ENCODE peak calls at places on chromosomes 4 and X, in seven cellular contexts. U is GM12878, F is HCT116, I is H1, K is K562, L is SK-N-SH, D is HepG2. Q is an unnamed sample.
A peak's percentile ranks its signal among the peaks of the same experiment; 100 is the strongest.

GRCh38 chrX:103361798-103362197 is 5.5 kb downstream of the TCEAL9 start:
- DNase-seq in U (no peak), F (no peak), I (no peak), K (no peak), L (no peak), D (peak; percentile 65), Q (no peak)

GRCh38 chr4:62601737-62602136 is 1401.6 kb downstream of the ADGRL3 start:
- DNase-seq in U (no peak), F (no peak), I (no peak), K (no peak), L (no peak), D (no peak), Q (no peak)

GRCh38 chr4:7147661-7148310 is 44.6 kb upstream of the SORCS2 start:
- DNase-seq in U (no peak), F (no peak), I (no peak), K (no peak), L (no peak), D (no peak), Q (peak; percentile 68)

GRCh38 chrX:10617964-10618342 is 2.4 kb downstream of the MID1 start:
- DNase-seq in U (no peak), F (no peak), I (no peak), K (no peak), L (peak; percentile 11), D (no peak), Q (peak; percentile 64)

GRCh38 chrX:2588049-2588448 is 87.3 kb upstream of the DHRSX start:
- DNase-seq in U (no peak), F (no peak), I (no peak), K (no peak), L (no peak), D (no peak), Q (no peak)

GRCh38 chr4:5893013-5893580 is at the start of gene CRMP1:
- DNase-seq in U (no peak), F (no peak), I (no peak), K (no peak), L (peak; percentile 97), D (no peak), Q (no peak)

GRCh38 chr4:94843222-94843621 is 85.5 kb downstream of the BMPR1B start:
- DNase-seq in U (no peak), F (no peak), I (no peak), K (no peak), L (no peak), D (no peak), Q (no peak)

GRCh38 chr4:183541081-183542045 is 36.5 kb downstream of the ING2 start:
- DNase-seq in U (no peak), F (no peak), I (peak; percentile 25), K (peak; percentile 23), L (no peak), D (no peak), Q (no peak)

GRCh38 chr4:38815879-38816782 is 11.5 kb upstream of the TLR1 start:
- DNase-seq in U (peak; percentile 56), F (no peak), I (no peak), K (no peak), L (no peak), D (no peak), Q (no peak)

GRCh38 chrX:154719132-154719675 is 31.7 kb downstream of the GAB3 start:
- DNase-seq in U (no peak), F (no peak), I (no peak), K (peak; percentile 69), L (no peak), D (no peak), Q (no peak)

GRCh38 chr4:169485791-169486742 is 126.3 kb downstream of the NEK1 start:
- DNase-seq in U (peak; percentile 68), F (peak; percentile 49), I (no peak), K (peak; percentile 45), L (peak; percentile 43), D (peak; percentile 36), Q (peak; percentile 69)

GRCh38 chr4:8741513-8742226 is 130.0 kb downstream of the HMX1 start:
- DNase-seq in U (no peak), F (no peak), I (no peak), K (no peak), L (peak; percentile 11), D (no peak), Q (no peak)

GRCh38 chr4:8238061-8238511 is 31.5 kb upstream of the HTRA3 start:
- DNase-seq in U (no peak), F (no peak), I (no peak), K (no peak), L (no peak), D (no peak), Q (no peak)

GRCh38 chr4:71229477-71230257 is 109.2 kb upstream of the SLC4A4 start:
- DNase-seq in U (no peak), F (peak; percentile 7), I (peak; percentile 5), K (peak; percentile 37), L (peak; percentile 36), D (peak; percentile 5), Q (peak; percentile 52)

GRCh38 chr4:2843909-2844584 is 403 bp downstream of the ADD1 start:
- DNase-seq in U (no peak), F (no peak), I (no peak), K (peak; percentile 74), L (peak; percentile 79), D (no peak), Q (peak; percentile 18)

GRCh38 chr4:10667651-10668341 is 16.8 kb downstream of the CLNK start:
- DNase-seq in U (no peak), F (no peak), I (no peak), K (no peak), L (no peak), D (no peak), Q (no peak)

GRCh38 chrX:97234471-97235097 is 350.9 kb downstream of the RPA4 start:
- DNase-seq in U (peak; percentile 27), F (no peak), I (no peak), K (no peak), L (no peak), D (no peak), Q (no peak)

GRCh38 chr4:4985844-4986243 is 33.4 kb downstream of the CYTL1 start:
- DNase-seq in U (no peak), F (no peak), I (no peak), K (peak; percentile 21), L (no peak), D (no peak), Q (peak; percentile 68)

GRCh38 chr4:76896731-76897521 is 1.0 kb downstream of the SOWAHB start:
- DNase-seq in U (no peak), F (no peak), I (no peak), K (no peak), L (peak; percentile 76), D (no peak), Q (peak; percentile 61)

GRCh38 chrX:121987163-121987562 is 939.8 kb downstream of the GLUD2 start:
- DNase-seq in U (no peak), F (no peak), I (no peak), K (no peak), L (peak; percentile 1), D (no peak), Q (no peak)

GRCh38 chrX:135295238-135295943 is 13.9 kb upstream of the ETDC start:
- DNase-seq in U (peak; percentile 9), F (no peak), I (peak; percentile 21), K (no peak), L (peak; percentile 59), D (no peak), Q (no peak)

GRCh38 chr4:108360857-108361820 is 192.4 kb upstream of the LEF1 start:
- DNase-seq in U (no peak), F (no peak), I (peak; percentile 15), K (peak; percentile 48), L (no peak), D (no peak), Q (peak; percentile 79)

GRCh38 chrX:11665144-11666040 is at the start of gene ARHGAP6:
- DNase-seq in U (no peak), F (no peak), I (no peak), K (no peak), L (peak; percentile 41), D (no peak), Q (peak; percentile 28)

GRCh38 chrX:107597264-107597663 is 31.0 kb upstream of the PRPS1 start:
- DNase-seq in U (no peak), F (no peak), I (no peak), K (no peak), L (no peak), D (no peak), Q (no peak)

GRCh38 chrX:93977641-93978040 is 303.6 kb downstream of the FAM133A start:
- DNase-seq in U (no peak), F (no peak), I (no peak), K (no peak), L (no peak), D (no peak), Q (no peak)

GRCh38 chrX:118550792-118551191 is 55.2 kb downstream of the DOCK11 start:
- DNase-seq in U (no peak), F (no peak), I (no peak), K (no peak), L (no peak), D (no peak), Q (no peak)

GRCh38 chr4:8330821-8331566 is 61.4 kb downstream of the HTRA3 start:
- DNase-seq in U (no peak), F (no peak), I (no peak), K (no peak), L (no peak), D (no peak), Q (no peak)

GRCh38 chr4:80587861-80588385 is 252.4 kb downstream of the CFAP299 start:
- DNase-seq in U (no peak), F (no peak), I (no peak), K (no peak), L (no peak), D (no peak), Q (no peak)

GRCh38 chrX:15142084-15142715 is 127.7 kb downstream of the ASB9 start:
- DNase-seq in U (no peak), F (no peak), I (no peak), K (no peak), L (no peak), D (peak; percentile 1), Q (no peak)

GRCh38 chrX:154350429-154351182 is 23.8 kb downstream of the FLNA start:
- DNase-seq in U (no peak), F (no peak), I (no peak), K (no peak), L (no peak), D (no peak), Q (no peak)

GRCh38 chrX:150410513-150410912 is 47.4 kb downstream of the MAMLD1 start:
- DNase-seq in U (no peak), F (no peak), I (no peak), K (no peak), L (no peak), D (no peak), Q (no peak)
- TF ChIP-seq JUND in U (no peak), F (no peak), I (no peak), K (no peak), L (no peak), D (no peak), Q (no peak)

GRCh38 chr4:22668702-22669101 is 24.0 kb upstream of the GBA3 start:
- DNase-seq in U (no peak), F (no peak), I (no peak), K (no peak), L (no peak), D (no peak), Q (no peak)
- TF ChIP-seq JUND in U (no peak), F (no peak), I (no peak), K (no peak), L (no peak), D (no peak), Q (no peak)

GRCh38 chr4:129994715-129995114 is 898.8 kb downstream of the C4orf33 start:
- DNase-seq in U (peak; percentile 4), F (no peak), I (no peak), K (no peak), L (no peak), D (no peak), Q (no peak)
- TF ChIP-seq JUND in U (no peak), F (no peak), I (no peak), K (no peak), L (no peak), D (no peak), Q (no peak)

GRCh38 chrX:152926923-152927322 is 29.1 kb downstream of the ZNF185 start:
- DNase-seq in U (no peak), F (no peak), I (no peak), K (no peak), L (no peak), D (no peak), Q (no peak)
- TF ChIP-seq JUND in U (no peak), F (no peak), I (no peak), K (no peak), L (no peak), D (no peak), Q (no peak)